ENCODE peak calls at places on chromosomes 16 and 17, in eight cellular contexts. U, W, M, R, A, E, J and K are unnamed samples.
A peak's percentile ranks its signal among the peaks of the same experiment; 100 is the strongest.

GRCh38 chr16:21104124-21104860 is 46.4 kb downstream of the DNAH3 start:
- DNase-seq in A (no peak), U (no peak), W (no peak), M (peak; percentile 13), E (peak; percentile 36), J (peak; percentile 76), R (no peak), K (peak; percentile 25)

GRCh38 chr17:8237175-8237574 is 10.7 kb downstream of the CTC1 start:
- DNase-seq in U (no peak), A (no peak), E (no peak), R (no peak), M (no peak), W (no peak), J (no peak), K (no peak)

GRCh38 chr17:77607606-77608005 is 350.9 kb upstream of the TNRC6C start:
- DNase-seq in W (no peak), J (no peak), M (no peak), U (no peak), R (no peak), A (no peak), E (no peak), K (no peak)

GRCh38 chr16:86306046-86306644 is 204.2 kb upstream of the FOXF1 start:
- DNase-seq in J (no peak), W (no peak), A (no peak), M (no peak), E (peak; percentile 90), U (no peak), R (no peak), K (peak; percentile 51)

GRCh38 chr17:16072031-16072430 is 72.4 kb downstream of the TTC19 start:
- DNase-seq in A (no peak), E (no peak), M (no peak), U (no peak), J (no peak), R (no peak), W (no peak), K (no peak)

GRCh38 chr16:15621456-15621855 is 21.5 kb downstream of the MARF1 start:
- DNase-seq in M (no peak), J (no peak), W (no peak), R (no peak), U (no peak), A (no peak), E (no peak), K (no peak)

GRCh38 chr17:7294614-7295153 is at the start of gene YBX2:
- DNase-seq in W (no peak), E (no peak), A (peak; percentile 85), M (peak; percentile 95), U (peak; percentile 65), J (no peak), R (no peak), K (no peak)

GRCh38 chr17:82815790-82816305 is 24.0 kb downstream of the ZNF750 start:
- DNase-seq in R (no peak), M (no peak), E (no peak), W (no peak), U (no peak), J (no peak), A (no peak), K (no peak)